ENCODE peak calls at places on chromosomes 2 and 18, in six cellular contexts. One of them, this sample, is unnamed.

GRCh38 chr2:65300134-65300771 is 72.6 kb downstream of the ACTR2 start:
- DNase-seq in stromal cell of bone marrow: peak
- DNase-seq in foreskin fibroblast: peak
- DNase-seq in neural crest cell: no peak
- DNase-seq in small intestine: no peak
- DNase-seq in aorta: peak
- DNase-seq in this sample: no peak

GRCh38 chr2:60707750-60708371 is 48.2 kb upstream of the PAPOLG start:
- DNase-seq in stromal cell of bone marrow: peak
- DNase-seq in foreskin fibroblast: peak
- DNase-seq in neural crest cell: peak
- DNase-seq in small intestine: peak
- DNase-seq in aorta: no peak
- DNase-seq in this sample: peak

GRCh38 chr2:112151701-112152440 is 13.7 kb downstream of the FBLN7 start:
- DNase-seq in stromal cell of bone marrow: no peak
- DNase-seq in foreskin fibroblast: no peak
- DNase-seq in neural crest cell: no peak
- DNase-seq in small intestine: no peak
- DNase-seq in aorta: no peak
- DNase-seq in this sample: no peak

GRCh38 chr18:3449702-3450357 is at the start of gene TGIF1:
- DNase-seq in stromal cell of bone marrow: peak
- DNase-seq in foreskin fibroblast: peak
- DNase-seq in neural crest cell: peak
- DNase-seq in small intestine: peak
- DNase-seq in aorta: peak
- DNase-seq in this sample: peak

GRCh38 chr2:185338104-185338503 is 400.5 kb upstream of the FSIP2 start:
- DNase-seq in stromal cell of bone marrow: no peak
- DNase-seq in foreskin fibroblast: no peak
- DNase-seq in neural crest cell: no peak
- DNase-seq in small intestine: no peak
- DNase-seq in aorta: no peak
- DNase-seq in this sample: no peak

GRCh38 chr2:25740810-25741381 is 67.5 kb upstream of the DTNB start:
- DNase-seq in stromal cell of bone marrow: no peak
- DNase-seq in foreskin fibroblast: no peak
- DNase-seq in neural crest cell: no peak
- DNase-seq in small intestine: no peak
- DNase-seq in aorta: no peak
- DNase-seq in this sample: no peak

GRCh38 chr2:8169443-8169842 is 512.4 kb upstream of the ID2 start:
- DNase-seq in stromal cell of bone marrow: peak
- DNase-seq in foreskin fibroblast: peak
- DNase-seq in neural crest cell: no peak
- DNase-seq in small intestine: no peak
- DNase-seq in aorta: no peak
- DNase-seq in this sample: no peak

GRCh38 chr2:85564144-85564563 is 2.9 kb upstream of the GGCX start:
- DNase-seq in stromal cell of bone marrow: no peak
- DNase-seq in foreskin fibroblast: no peak
- DNase-seq in neural crest cell: no peak
- DNase-seq in small intestine: no peak
- DNase-seq in aorta: no peak
- DNase-seq in this sample: no peak

GRCh38 chr18:634551-635045 is 22.9 kb upstream of the TYMS start:
- DNase-seq in stromal cell of bone marrow: no peak
- DNase-seq in foreskin fibroblast: peak
- DNase-seq in neural crest cell: no peak
- DNase-seq in small intestine: no peak
- DNase-seq in aorta: no peak
- DNase-seq in this sample: no peak

GRCh38 chr2:194915485-194915884 is 741.5 kb upstream of the SLC39A10 start:
- DNase-seq in stromal cell of bone marrow: no peak
- DNase-seq in foreskin fibroblast: no peak
- DNase-seq in neural crest cell: no peak
- DNase-seq in small intestine: no peak
- DNase-seq in aorta: no peak
- DNase-seq in this sample: no peak

GRCh38 chr2:157932480-157933205 is 56.5 kb upstream of the ACVR1 start:
- DNase-seq in stromal cell of bone marrow: no peak
- DNase-seq in foreskin fibroblast: no peak
- DNase-seq in neural crest cell: peak
- DNase-seq in small intestine: no peak
- DNase-seq in aorta: no peak
- DNase-seq in this sample: no peak

GRCh38 chr2:13901526-13901925 is 731.0 kb upstream of the LRATD1 start:
- DNase-seq in stromal cell of bone marrow: no peak
- DNase-seq in foreskin fibroblast: no peak
- DNase-seq in neural crest cell: no peak
- DNase-seq in small intestine: peak
- DNase-seq in aorta: no peak
- DNase-seq in this sample: no peak

GRCh38 chr2:202023904-202024266 is 9.8 kb upstream of the FZD7 start:
- DNase-seq in stromal cell of bone marrow: no peak
- DNase-seq in foreskin fibroblast: no peak
- DNase-seq in neural crest cell: no peak
- DNase-seq in small intestine: no peak
- DNase-seq in aorta: no peak
- DNase-seq in this sample: no peak

GRCh38 chr18:52715961-52716360 is 376.0 kb downstream of the DCC start:
- DNase-seq in stromal cell of bone marrow: no peak
- DNase-seq in foreskin fibroblast: no peak
- DNase-seq in neural crest cell: no peak
- DNase-seq in small intestine: no peak
- DNase-seq in aorta: no peak
- DNase-seq in this sample: no peak